ENCODE peak calls at places on chromosome 12, in nine cellular contexts. One of them, this sample, is unnamed.

GRCh38 chr12:26857465-26858176 is 24.6 kb upstream of the ITPR2 start:
- DNase-seq in breast epithelium: no peak
- DNase-seq in testis: no peak
- DNase-seq in HFFc6: no peak
- DNase-seq in nephron progenitor cell: no peak
- DNase-seq in RWPE1: no peak
- DNase-seq in esophagus squamous epithelium: no peak
- DNase-seq in endodermal cell: no peak
- DNase-seq in type B pancreatic cell: no peak
- DNase-seq in this sample: no peak

GRCh38 chr12:58774008-58774407 is 146.3 kb downstream of the LRIG3 start:
- DNase-seq in testis: no peak
- DNase-seq in endodermal cell: no peak
- DNase-seq in breast epithelium: no peak
- DNase-seq in nephron progenitor cell: no peak
- DNase-seq in HFFc6: no peak
- DNase-seq in RWPE1: no peak
- DNase-seq in type B pancreatic cell: no peak
- DNase-seq in esophagus squamous epithelium: no peak
- DNase-seq in this sample: no peak

GRCh38 chr12:49959570-49960473 is 1.9 kb upstream of the AQP5 start:
- DNase-seq in nephron progenitor cell: no peak
- DNase-seq in breast epithelium: peak
- DNase-seq in type B pancreatic cell: no peak
- DNase-seq in endodermal cell: peak
- DNase-seq in testis: peak
- DNase-seq in HFFc6: no peak
- DNase-seq in esophagus squamous epithelium: no peak
- DNase-seq in RWPE1: peak
- DNase-seq in this sample: peak

GRCh38 chr12:23947395-23947794 is 2.1 kb downstream of the SOX5 start:
- DNase-seq in type B pancreatic cell: no peak
- DNase-seq in testis: no peak
- DNase-seq in breast epithelium: no peak
- DNase-seq in endodermal cell: no peak
- DNase-seq in RWPE1: no peak
- DNase-seq in HFFc6: no peak
- DNase-seq in esophagus squamous epithelium: no peak
- DNase-seq in nephron progenitor cell: no peak
- DNase-seq in this sample: no peak

GRCh38 chr12:2068638-2069037 is 15.9 kb downstream of the CACNA1C start:
- DNase-seq in breast epithelium: no peak
- DNase-seq in esophagus squamous epithelium: no peak
- DNase-seq in endodermal cell: no peak
- DNase-seq in nephron progenitor cell: no peak
- DNase-seq in type B pancreatic cell: no peak
- DNase-seq in HFFc6: no peak
- DNase-seq in RWPE1: no peak
- DNase-seq in testis: no peak
- DNase-seq in this sample: no peak

GRCh38 chr12:120350576-120351350 is 18.2 kb downstream of the MSI1 start:
- DNase-seq in RWPE1: no peak
- DNase-seq in HFFc6: no peak
- DNase-seq in breast epithelium: no peak
- DNase-seq in type B pancreatic cell: no peak
- DNase-seq in endodermal cell: no peak
- DNase-seq in nephron progenitor cell: no peak
- DNase-seq in esophagus squamous epithelium: no peak
- DNase-seq in testis: no peak
- DNase-seq in this sample: no peak

GRCh38 chr12:92675092-92675865 is 27.5 kb upstream of the PLEKHG7 start:
- DNase-seq in HFFc6: no peak
- DNase-seq in type B pancreatic cell: no peak
- DNase-seq in RWPE1: peak
- DNase-seq in endodermal cell: no peak
- DNase-seq in esophagus squamous epithelium: no peak
- DNase-seq in nephron progenitor cell: no peak
- DNase-seq in testis: no peak
- DNase-seq in breast epithelium: no peak
- DNase-seq in this sample: no peak

GRCh38 chr12:77231548-77231947 is 166.2 kb upstream of the E2F7 start:
- DNase-seq in testis: peak
- DNase-seq in HFFc6: peak
- DNase-seq in RWPE1: no peak
- DNase-seq in nephron progenitor cell: no peak
- DNase-seq in breast epithelium: peak
- DNase-seq in type B pancreatic cell: no peak
- DNase-seq in esophagus squamous epithelium: no peak
- DNase-seq in endodermal cell: no peak
- DNase-seq in this sample: peak

GRCh38 chr12:1533602-1534304 is 60.6 kb downstream of the FBXL14 start:
- DNase-seq in esophagus squamous epithelium: no peak
- DNase-seq in breast epithelium: no peak
- DNase-seq in type B pancreatic cell: no peak
- DNase-seq in testis: no peak
- DNase-seq in RWPE1: no peak
- DNase-seq in HFFc6: peak
- DNase-seq in endodermal cell: peak
- DNase-seq in nephron progenitor cell: no peak
- DNase-seq in this sample: peak

GRCh38 chr12:120892265-120892664 is 11.9 kb downstream of the SPPL3 start:
- DNase-seq in RWPE1: no peak
- DNase-seq in testis: peak
- DNase-seq in HFFc6: no peak
- DNase-seq in type B pancreatic cell: no peak
- DNase-seq in breast epithelium: no peak
- DNase-seq in esophagus squamous epithelium: no peak
- DNase-seq in endodermal cell: no peak
- DNase-seq in nephron progenitor cell: no peak
- DNase-seq in this sample: no peak

GRCh38 chr12:23949212-23950010 is at the start of gene SOX5:
- DNase-seq in testis: peak
- DNase-seq in esophagus squamous epithelium: no peak
- DNase-seq in breast epithelium: no peak
- DNase-seq in nephron progenitor cell: peak
- DNase-seq in RWPE1: no peak
- DNase-seq in type B pancreatic cell: no peak
- DNase-seq in HFFc6: no peak
- DNase-seq in endodermal cell: peak
- DNase-seq in this sample: no peak

GRCh38 chr12:117120787-117121186 is 21.6 kb upstream of the TESC start:
- DNase-seq in esophagus squamous epithelium: no peak
- DNase-seq in HFFc6: no peak
- DNase-seq in testis: no peak
- DNase-seq in nephron progenitor cell: no peak
- DNase-seq in RWPE1: no peak
- DNase-seq in endodermal cell: peak
- DNase-seq in type B pancreatic cell: no peak
- DNase-seq in breast epithelium: no peak
- DNase-seq in this sample: no peak

DNA sequence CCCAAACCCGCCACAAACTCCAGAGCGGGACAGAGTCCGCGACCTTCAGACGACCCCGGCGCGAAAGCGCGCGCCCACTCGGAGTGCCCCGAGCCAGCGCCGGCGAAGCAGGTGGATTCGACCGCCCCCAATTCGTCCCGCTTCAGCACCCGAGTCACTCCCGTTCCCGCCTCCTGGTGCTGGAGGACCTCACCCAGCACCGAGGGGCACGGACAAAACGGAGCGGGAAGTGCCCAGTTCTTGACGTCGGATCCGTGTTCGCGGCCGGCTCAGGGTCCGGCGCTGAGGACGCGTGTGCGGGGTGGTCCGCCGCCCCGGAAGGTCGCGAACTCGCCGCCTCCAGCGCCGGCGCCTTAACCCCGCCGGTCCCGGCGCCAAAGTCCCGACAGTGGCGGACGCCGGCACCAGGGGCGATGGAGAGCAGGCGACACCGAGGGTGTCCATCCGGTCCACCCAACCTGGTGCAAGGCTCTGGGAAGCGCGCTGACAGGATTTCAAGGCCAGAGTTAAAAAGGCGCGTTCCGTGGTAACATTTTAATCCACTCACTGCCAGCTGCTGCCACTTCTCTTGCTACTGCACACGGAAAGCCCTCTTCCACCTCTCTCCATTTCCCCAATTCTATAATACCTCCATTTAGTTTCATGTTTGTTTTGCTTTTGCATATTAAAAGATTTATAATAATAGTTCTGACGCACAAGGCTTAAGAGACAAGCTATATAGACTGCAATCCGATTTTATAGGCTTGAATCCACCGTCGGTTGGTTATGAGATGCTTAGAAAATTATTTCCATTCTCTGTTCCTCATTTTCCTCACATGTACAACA is 240.0 kb upstream of the CPNE8 start:
- DNase-seq in HFFc6: no peak
- DNase-seq in type B pancreatic cell: no peak
- DNase-seq in endodermal cell: peak
- DNase-seq in testis: peak
- DNase-seq in breast epithelium: no peak
- DNase-seq in nephron progenitor cell: peak
- DNase-seq in RWPE1: no peak
- DNase-seq in esophagus squamous epithelium: no peak
- DNase-seq in this sample: no peak
- TF ChIP-seq CTCF in HFFc6: no peak
- TF ChIP-seq CTCF in type B pancreatic cell: peak
- TF ChIP-seq CTCF in endodermal cell: peak
- TF ChIP-seq CTCF in testis: peak
- TF ChIP-seq CTCF in breast epithelium: peak
- TF ChIP-seq CTCF in nephron progenitor cell: peak
- TF ChIP-seq CTCF in RWPE1: no peak
- TF ChIP-seq CTCF in esophagus squamous epithelium: peak
- TF ChIP-seq CTCF in this sample: no peak

GRCh38 chr12:39365364-39366001 is 77.4 kb downstream of the KIF21A start:
- DNase-seq in breast epithelium: no peak
- DNase-seq in type B pancreatic cell: no peak
- DNase-seq in HFFc6: no peak
- DNase-seq in testis: no peak
- DNase-seq in nephron progenitor cell: no peak
- DNase-seq in esophagus squamous epithelium: no peak
- DNase-seq in RWPE1: no peak
- DNase-seq in endodermal cell: no peak
- DNase-seq in this sample: no peak
- TF ChIP-seq CTCF in breast epithelium: no peak
- TF ChIP-seq CTCF in type B pancreatic cell: peak
- TF ChIP-seq CTCF in HFFc6: peak
- TF ChIP-seq CTCF in testis: no peak
- TF ChIP-seq CTCF in nephron progenitor cell: no peak
- TF ChIP-seq CTCF in esophagus squamous epithelium: no peak
- TF ChIP-seq CTCF in RWPE1: peak
- TF ChIP-seq CTCF in endodermal cell: peak
- TF ChIP-seq CTCF in this sample: no peak

GRCh38 chr12:14387472-14387871 is 22.0 kb downstream of the ATF7IP start:
- DNase-seq in breast epithelium: no peak
- DNase-seq in HFFc6: no peak
- DNase-seq in testis: no peak
- DNase-seq in nephron progenitor cell: no peak
- DNase-seq in esophagus squamous epithelium: no peak
- DNase-seq in endodermal cell: no peak
- DNase-seq in RWPE1: no peak
- DNase-seq in type B pancreatic cell: no peak
- DNase-seq in this sample: no peak

GRCh38 chr12:14393736-14394135 is 28.3 kb downstream of the ATF7IP start:
- DNase-seq in HFFc6: no peak
- DNase-seq in breast epithelium: no peak
- DNase-seq in esophagus squamous epithelium: no peak
- DNase-seq in nephron progenitor cell: no peak
- DNase-seq in type B pancreatic cell: no peak
- DNase-seq in testis: no peak
- DNase-seq in RWPE1: peak
- DNase-seq in endodermal cell: no peak
- DNase-seq in this sample: no peak

GRCh38 chr12:14390885-14391530 is 25.5 kb downstream of the ATF7IP start:
- DNase-seq in esophagus squamous epithelium: no peak
- DNase-seq in endodermal cell: no peak
- DNase-seq in nephron progenitor cell: no peak
- DNase-seq in breast epithelium: no peak
- DNase-seq in RWPE1: no peak
- DNase-seq in HFFc6: no peak
- DNase-seq in testis: no peak
- DNase-seq in type B pancreatic cell: no peak
- DNase-seq in this sample: no peak

GRCh38 chr12:14394317-14395058 is 29.0 kb downstream of the ATF7IP start:
- DNase-seq in RWPE1: peak
- DNase-seq in esophagus squamous epithelium: no peak
- DNase-seq in testis: no peak
- DNase-seq in type B pancreatic cell: no peak
- DNase-seq in HFFc6: peak
- DNase-seq in breast epithelium: no peak
- DNase-seq in endodermal cell: no peak
- DNase-seq in nephron progenitor cell: peak
- DNase-seq in this sample: peak

DNA sequence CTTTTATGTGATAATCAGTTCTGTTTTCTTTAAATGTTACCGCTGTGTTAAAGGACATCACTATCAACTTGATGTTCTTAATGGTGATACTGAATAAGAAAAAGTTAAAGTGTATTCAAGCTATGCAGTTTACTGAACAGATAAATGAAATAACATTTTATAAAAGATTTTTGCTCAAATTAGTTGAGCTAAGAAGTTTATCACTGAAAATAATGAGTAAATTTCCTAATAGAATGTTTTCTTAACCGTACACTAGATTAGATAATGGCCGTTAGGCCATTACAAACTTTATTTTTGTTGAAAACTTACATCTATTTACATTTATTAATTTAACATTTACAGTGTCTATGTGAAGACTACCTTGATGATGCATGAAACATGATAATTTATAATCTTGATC is 25.0 kb downstream of the ATF7IP start:
- DNase-seq in HFFc6: no peak
- DNase-seq in RWPE1: no peak
- DNase-seq in esophagus squamous epithelium: no peak
- DNase-seq in type B pancreatic cell: no peak
- DNase-seq in testis: no peak
- DNase-seq in nephron progenitor cell: no peak
- DNase-seq in endodermal cell: no peak
- DNase-seq in breast epithelium: no peak
- DNase-seq in this sample: no peak
- TF ChIP-seq CTCF in HFFc6: no peak
- TF ChIP-seq CTCF in RWPE1: no peak
- TF ChIP-seq CTCF in esophagus squamous epithelium: no peak
- TF ChIP-seq CTCF in type B pancreatic cell: no peak
- TF ChIP-seq CTCF in testis: no peak
- TF ChIP-seq CTCF in nephron progenitor cell: no peak
- TF ChIP-seq CTCF in endodermal cell: no peak
- TF ChIP-seq CTCF in breast epithelium: no peak
- TF ChIP-seq CTCF in this sample: no peak

DNA sequence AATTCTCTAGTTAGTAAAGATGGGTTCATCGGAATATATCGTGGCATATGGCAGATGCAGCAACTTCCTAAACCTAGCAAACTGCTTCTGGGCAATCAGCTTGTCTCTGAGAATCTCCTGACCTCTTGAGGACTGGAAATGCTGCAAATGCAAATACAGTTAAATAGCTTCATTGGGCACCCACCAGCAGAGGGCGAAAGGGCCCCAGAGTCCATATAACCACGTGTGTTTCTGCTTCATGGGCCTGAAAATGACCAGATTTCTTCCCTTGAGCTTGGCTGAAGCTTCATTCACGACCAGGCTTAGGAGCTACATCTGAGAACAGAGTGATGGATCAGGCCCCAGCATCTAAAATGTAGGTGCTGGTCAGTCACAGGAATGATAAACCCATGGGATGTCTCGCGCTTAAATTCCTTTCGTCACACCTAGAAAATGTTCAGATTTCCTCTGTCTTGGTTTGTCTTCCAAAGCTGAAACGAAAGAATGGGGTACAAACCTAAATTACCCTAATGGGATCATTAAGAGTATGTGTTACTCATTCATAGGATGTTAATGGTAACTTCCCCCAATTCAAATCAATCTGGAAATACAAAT is 1482.5 kb upstream of the TMEM132C start:
- DNase-seq in breast epithelium: no peak
- DNase-seq in nephron progenitor cell: peak
- DNase-seq in HFFc6: peak
- DNase-seq in endodermal cell: peak
- DNase-seq in RWPE1: peak
- DNase-seq in testis: peak
- DNase-seq in esophagus squamous epithelium: no peak
- DNase-seq in type B pancreatic cell: no peak
- DNase-seq in this sample: peak
- TF ChIP-seq CTCF in breast epithelium: no peak
- TF ChIP-seq CTCF in nephron progenitor cell: peak
- TF ChIP-seq CTCF in HFFc6: peak
- TF ChIP-seq CTCF in endodermal cell: peak
- TF ChIP-seq CTCF in RWPE1: peak
- TF ChIP-seq CTCF in testis: peak
- TF ChIP-seq CTCF in esophagus squamous epithelium: peak
- TF ChIP-seq CTCF in type B pancreatic cell: peak
- TF ChIP-seq CTCF in this sample: peak